ENCODE peak calls at places on chromosome 13, in four cellular contexts. S is uterus; H is CD4-positive, alpha-beta T cell; D is thoracic aorta. I is an unnamed sample.

GRCh38 chr13:86841264-86841663 is 829.9 kb upstream of the SLITRK5 start:
- DNase-seq in S (no peak), H (no peak), D (no peak), I (no peak)

GRCh38 chr13:33270906-33271538 is 14.5 kb downstream of the STARD13 start:
- DNase-seq in S (no peak), H (no peak), D (no peak), I (no peak)

GRCh38 chr13:52130641-52131040 is 1.8 kb upstream of the NEK5 start:
- DNase-seq in S (no peak), H (no peak), D (no peak), I (no peak)

GRCh38 chr13:97215325-97215724 is 6.8 kb upstream of the MBNL2 start:
- DNase-seq in S (no peak), H (no peak), D (no peak), I (no peak)

GRCh38 chr13:22926176-22927007 is 254.4 kb upstream of the SGCG start:
- DNase-seq in S (peak; percentile 84), H (no peak), D (no peak), I (peak; percentile 39)

GRCh38 chr13:79432086-79432485 is 26.0 kb upstream of the RBM26 start:
- DNase-seq in S (no peak), H (no peak), D (no peak), I (no peak)

GRCh38 chr13:46648166-46648607 is 95.2 kb downstream of the LRCH1 start:
- DNase-seq in S (no peak), H (no peak), D (no peak), I (no peak)

GRCh38 chr13:32254416-32254815 is 60.7 kb downstream of the ZAR1L start:
- DNase-seq in S (no peak), H (no peak), D (no peak), I (no peak)

GRCh38 chr13:80504453-80504852 is 163.5 kb upstream of the SPRY2 start:
- DNase-seq in S (no peak), H (no peak), D (no peak), I (no peak)

GRCh38 chr13:31927219-31927653 is 104.3 kb upstream of the FRY start:
- DNase-seq in S (no peak), H (no peak), D (no peak), I (no peak)

GRCh38 chr13:113328851-113329250 is 31.8 kb downstream of the LAMP1 start:
- DNase-seq in S (no peak), H (no peak), D (no peak), I (no peak)

GRCh38 chr13:71079638-71080037 is 787.4 kb downstream of the DACH1 start:
- DNase-seq in S (no peak), H (no peak), D (no peak), I (no peak)

GRCh38 chr13:66665991-66666390 is 564.1 kb downstream of the PCDH9 start:
- DNase-seq in S (no peak), H (no peak), D (no peak), I (peak; percentile 36)

GRCh38 chr13:26629260-26629659 is 71.8 kb downstream of the WASF3 start:
- DNase-seq in S (no peak), H (no peak), D (no peak), I (no peak)

GRCh38 chr13:48304132-48304876 is 753 bp downstream of the RB1 start:
- DNase-seq in S (no peak), H (no peak), D (no peak), I (no peak)

GRCh38 chr13:27194895-27195764 is 23.5 kb upstream of the USP12 start:
- DNase-seq in S (no peak), H (no peak), D (no peak), I (no peak)

GRCh38 chr13:46759861-46760260 is 37.1 kb downstream of the ESD start:
- DNase-seq in S (no peak), H (no peak), D (no peak), I (no peak)

GRCh38 chr13:94169783-94170513 is 309.5 kb downstream of the DCT start:
- DNase-seq in S (no peak), H (no peak), D (peak; percentile 9), I (peak; percentile 6)

DNA sequence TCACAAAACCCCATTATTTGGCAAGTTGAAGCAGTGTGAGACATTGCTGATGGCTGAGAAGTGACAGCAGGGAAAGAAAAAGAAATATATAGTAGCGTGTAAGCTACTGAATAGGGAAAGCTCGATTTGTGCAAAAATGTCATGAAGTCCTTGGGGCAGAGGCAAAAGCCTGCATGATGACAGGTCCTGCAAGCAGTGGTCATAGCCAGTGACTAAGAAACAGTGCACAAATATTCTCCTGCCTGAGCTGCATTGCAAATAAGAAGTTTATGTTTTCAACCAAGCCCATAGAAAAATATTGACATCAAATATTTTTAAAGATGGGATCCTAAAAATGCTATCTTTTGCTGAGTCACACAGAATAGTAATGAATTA is 270.0 kb downstream of the SLITRK6 start:
- DNase-seq in S (no peak), H (no peak), D (no peak), I (no peak)
- H3K27ac ChIP-seq in S (no peak overlapping the region), H (no peak overlapping the region), D (no peak overlapping the region), I (peak overlapping the region; percentile 35)

GRCh38 chr13:30832377-30832776 is 73.7 kb upstream of the MEDAG start:
- DNase-seq in S (no peak), H (no peak), D (no peak), I (no peak)

GRCh38 chr13:30831515-30831914 is 74.6 kb upstream of the MEDAG start:
- DNase-seq in S (no peak), H (no peak), D (no peak), I (no peak)

GRCh38 chr13:30829145-30829544 is 76.9 kb upstream of the MEDAG start:
- DNase-seq in S (no peak), H (no peak), D (no peak), I (no peak)

GRCh38 chr13:30830638-30830965 is 75.5 kb upstream of the MEDAG start:
- DNase-seq in S (no peak), H (no peak), D (no peak), I (no peak)

DNA sequence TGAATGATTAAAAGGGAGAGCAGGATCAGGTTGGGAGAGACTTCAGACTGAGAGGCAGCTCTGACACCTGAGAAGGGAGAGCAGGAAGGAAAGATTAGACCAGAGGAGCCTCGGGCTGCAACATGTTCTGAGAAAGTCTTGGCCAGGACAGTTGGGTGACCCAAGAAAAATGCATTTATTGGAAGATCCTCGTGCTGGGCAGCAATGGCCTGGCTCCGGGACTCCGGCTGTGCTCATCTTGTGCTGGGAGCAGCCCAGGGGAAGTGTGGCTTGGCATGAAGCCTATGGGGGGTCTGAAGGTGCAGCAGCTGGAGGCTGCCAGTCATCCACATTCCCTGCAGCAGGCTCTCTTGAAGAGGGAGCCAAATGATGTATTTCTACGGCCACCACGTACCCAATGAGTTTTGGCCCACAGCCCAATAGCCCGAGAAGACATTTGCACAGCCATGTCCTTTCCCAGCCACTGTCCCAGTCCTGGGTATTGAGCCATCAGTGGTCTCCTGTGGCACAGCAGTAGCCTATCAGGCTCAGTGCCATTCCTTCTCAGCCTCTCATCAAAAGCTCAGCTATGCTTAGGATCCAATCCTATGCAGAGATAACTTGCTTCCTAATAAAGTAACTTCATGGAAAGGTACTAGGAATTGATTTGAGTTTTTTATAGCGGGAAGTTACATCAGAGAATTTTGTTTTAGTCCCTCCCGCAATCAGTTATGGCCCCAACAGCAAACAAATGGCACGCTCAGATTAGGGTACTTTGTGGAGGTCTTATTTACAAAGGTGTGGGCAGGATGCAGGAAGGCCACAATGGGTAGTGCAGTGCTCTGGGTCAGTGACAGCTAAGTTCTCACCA is 76.1 kb upstream of the MEDAG start:
- DNase-seq in S (no peak), H (no peak), D (no peak), I (no peak)
- H3K27ac ChIP-seq in S (no peak overlapping the region), H (no peak overlapping the region), D (no peak overlapping the region), I (no peak overlapping the region)

GRCh38 chr13:24159921-24160324 is 597 bp upstream of the SPATA13 start:
- DNase-seq in S (no peak), H (no peak), D (no peak), I (no peak)
- H3K27ac ChIP-seq in S (peak overlapping the region; percentile 86), H (no peak overlapping the region), D (peak overlapping the region; percentile 11), I (peak overlapping the region; percentile 59)

DNA sequence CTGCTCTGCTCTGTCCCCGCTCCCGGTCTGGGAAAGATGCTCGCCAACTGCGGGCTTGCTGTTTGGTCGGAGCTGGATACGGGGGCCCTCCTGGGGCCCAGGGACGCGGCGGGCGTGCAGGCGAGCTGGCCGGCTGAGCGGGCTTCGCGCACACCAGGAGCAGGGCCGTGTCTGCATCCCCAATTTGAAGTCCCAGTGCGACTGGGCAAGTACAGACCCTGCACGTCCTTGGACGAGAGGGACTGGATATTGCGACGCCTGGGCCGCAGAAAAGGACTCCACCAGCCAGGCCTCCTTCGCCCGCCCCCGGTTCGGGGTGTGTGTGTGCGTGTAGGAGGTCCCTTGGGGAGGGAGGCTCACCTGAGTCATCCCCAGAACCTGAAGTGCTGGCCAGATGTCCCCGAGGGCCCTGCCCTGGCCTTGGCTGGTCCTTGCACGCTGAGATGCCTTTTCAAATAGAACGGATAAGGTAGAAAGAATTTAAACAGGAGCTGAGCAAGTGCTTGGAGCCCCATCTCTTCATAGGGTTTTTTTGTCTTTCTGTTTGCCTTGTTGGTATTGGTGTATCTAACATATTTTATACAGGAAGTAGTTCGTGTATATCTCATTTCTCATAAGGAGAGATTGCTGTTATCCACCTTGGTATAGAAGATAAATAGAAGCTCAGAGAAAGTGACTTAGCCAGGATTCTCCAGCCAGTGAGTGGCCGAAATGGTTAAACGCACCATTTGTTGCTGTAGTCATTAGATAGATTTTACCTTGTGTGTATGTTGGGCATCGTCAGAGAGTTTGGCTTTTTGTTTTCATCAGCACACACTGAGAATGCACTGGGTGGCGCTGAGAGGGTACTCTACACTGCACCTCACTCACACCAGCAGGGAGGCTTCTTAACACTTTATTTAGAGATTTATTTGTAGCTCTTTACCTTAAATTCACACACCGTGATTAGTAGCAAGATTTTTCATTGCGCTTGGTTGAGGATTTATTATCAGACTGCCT is 1.1 kb downstream of the NAXD start:
- DNase-seq in S (no peak), H (peak; percentile 11), D (peak; percentile 30), I (no peak)
- H3K27ac ChIP-seq in S (peak overlapping the region; percentile 85), H (peak overlapping the region; percentile 56), D (peak overlapping the region; percentile 96), I (peak overlapping the region; percentile 85)

I was measured in substantia nigra.